ENCODE peak calls at places on chromosomes 1 and 21, in seven cellular contexts. One of them, this sample, is unnamed. For H3K9me3, the result is how much of the 10 kb centered on the place peaks cover.

GRCh38 chr1:202698276-202698675 is 12.0 kb downstream of the SYT2 start:
- DNase-seq in right lobe of liver: no peak
- DNase-seq in stomach: no peak
- DNase-seq in uterus: no peak
- DNase-seq in testis: no peak
- DNase-seq in A549: no peak
- DNase-seq in heart left ventricle: no peak
- DNase-seq in this sample: no peak

GRCh38 chr1:201186212-201186611 is 4.4 kb upstream of the IGFN1 start:
- DNase-seq in right lobe of liver: no peak
- DNase-seq in stomach: no peak
- DNase-seq in uterus: no peak
- DNase-seq in testis: no peak
- DNase-seq in A549: no peak
- DNase-seq in heart left ventricle: no peak
- DNase-seq in this sample: no peak

GRCh38 chr1:230785643-230786405 is 38.6 kb downstream of the CAPN9 start:
- DNase-seq in right lobe of liver: no peak
- DNase-seq in stomach: no peak
- DNase-seq in uterus: no peak
- DNase-seq in testis: no peak
- DNase-seq in A549: no peak
- DNase-seq in heart left ventricle: no peak
- DNase-seq in this sample: no peak

GRCh38 chr1:39701092-39701460 is 9.8 kb upstream of the HPCAL4 start:
- DNase-seq in right lobe of liver: peak
- DNase-seq in stomach: peak
- DNase-seq in uterus: peak
- DNase-seq in testis: peak
- DNase-seq in A549: no peak
- DNase-seq in heart left ventricle: no peak
- DNase-seq in this sample: no peak

GRCh38 chr1:156122519-156123355 is 8.2 kb downstream of the LMNA start:
- DNase-seq in right lobe of liver: peak
- DNase-seq in stomach: peak
- DNase-seq in uterus: peak
- DNase-seq in testis: peak
- DNase-seq in A549: peak
- DNase-seq in heart left ventricle: peak
- DNase-seq in this sample: no peak

GRCh38 chr1:201332616-201333335 is 44.7 kb downstream of the TNNT2 start:
- DNase-seq in right lobe of liver: no peak
- DNase-seq in stomach: no peak
- DNase-seq in uterus: no peak
- DNase-seq in testis: no peak
- DNase-seq in A549: no peak
- DNase-seq in heart left ventricle: peak
- DNase-seq in this sample: no peak

GRCh38 chr1:11714831-11715574 is 20.9 kb upstream of the AGTRAP start:
- DNase-seq in right lobe of liver: no peak
- DNase-seq in stomach: no peak
- DNase-seq in uterus: no peak
- DNase-seq in testis: no peak
- DNase-seq in A549: no peak
- DNase-seq in heart left ventricle: no peak
- DNase-seq in this sample: no peak

GRCh38 chr1:206716519-206717236 is 32.0 kb downstream of the MAPKAPK2 start:
- DNase-seq in right lobe of liver: no peak
- DNase-seq in stomach: no peak
- DNase-seq in uterus: no peak
- DNase-seq in testis: no peak
- DNase-seq in A549: no peak
- DNase-seq in heart left ventricle: no peak
- DNase-seq in this sample: no peak

GRCh38 chr1:208025036-208025435 is 114.1 kb upstream of the CD34 start:
- DNase-seq in right lobe of liver: no peak
- DNase-seq in stomach: no peak
- DNase-seq in uterus: peak
- DNase-seq in testis: no peak
- DNase-seq in A549: no peak
- DNase-seq in heart left ventricle: no peak
- DNase-seq in this sample: no peak

GRCh38 chr1:181704556-181704955 is 221.2 kb downstream of the CACNA1E start:
- DNase-seq in right lobe of liver: no peak
- DNase-seq in stomach: no peak
- DNase-seq in uterus: no peak
- DNase-seq in testis: no peak
- DNase-seq in A549: no peak
- DNase-seq in heart left ventricle: no peak
- DNase-seq in this sample: peak

GRCh38 chr1:204579681-204580080 is 63.5 kb downstream of the MDM4 start:
- DNase-seq in right lobe of liver: no peak
- DNase-seq in stomach: no peak
- DNase-seq in uterus: no peak
- DNase-seq in testis: no peak
- DNase-seq in A549: no peak
- DNase-seq in heart left ventricle: no peak
- DNase-seq in this sample: no peak
- H3K4me3 ChIP-seq in right lobe of liver: no peak
- H3K4me3 ChIP-seq in stomach: peak
- H3K4me3 ChIP-seq in uterus: no peak
- H3K4me3 ChIP-seq in testis: no peak
- H3K4me3 ChIP-seq in A549: no peak
- H3K4me3 ChIP-seq in heart left ventricle: no peak
- H3K4me3 ChIP-seq in this sample: peak

DNA sequence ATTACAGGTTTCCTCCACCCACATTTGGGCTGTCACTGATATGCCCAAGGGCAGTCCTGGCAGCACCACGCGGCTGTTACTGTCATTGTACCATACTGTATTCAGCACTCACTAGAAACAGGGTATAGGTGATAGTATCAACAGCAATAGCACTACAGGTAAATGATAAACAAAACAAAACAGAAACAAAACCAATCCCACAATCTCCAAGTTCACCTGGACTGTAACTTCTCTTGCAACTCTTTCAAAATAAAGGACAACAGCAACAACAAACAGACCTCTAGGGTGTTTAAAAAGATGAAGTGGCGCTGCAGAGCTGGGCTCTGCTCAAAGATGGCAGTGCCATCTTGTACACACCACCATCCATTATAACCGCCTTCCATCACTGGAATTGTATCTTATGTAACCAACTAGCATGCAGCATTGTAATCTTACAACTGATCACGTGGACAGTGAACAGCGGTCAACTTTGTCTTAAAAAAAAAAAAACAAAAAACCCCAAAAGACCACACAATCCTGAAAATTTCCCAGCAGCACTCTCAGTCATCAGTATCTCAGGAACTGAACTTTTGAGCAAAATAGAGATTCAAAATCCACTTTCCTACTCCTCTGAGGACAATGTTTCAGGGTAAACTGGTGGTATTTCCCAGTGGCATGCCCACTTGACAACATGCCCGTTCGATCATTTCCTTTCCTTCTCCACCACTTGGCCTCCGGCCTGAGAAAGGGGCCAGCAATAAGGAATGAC is 3.8 kb downstream of the IRF2BP2 start:
- DNase-seq in right lobe of liver: peak
- DNase-seq in stomach: peak
- DNase-seq in uterus: no peak
- DNase-seq in testis: no peak
- DNase-seq in A549: peak
- DNase-seq in heart left ventricle: peak
- DNase-seq in this sample: no peak
- TF ChIP-seq POLR2A in right lobe of liver: peak
- TF ChIP-seq POLR2A in stomach: no peak
- TF ChIP-seq POLR2A in uterus: peak
- TF ChIP-seq POLR2A in testis: no peak
- TF ChIP-seq POLR2A in A549: no peak
- TF ChIP-seq POLR2A in heart left ventricle: no peak
- TF ChIP-seq POLR2A in this sample: no peak

GRCh38 chr21:9741343-9741742 is 780.0 kb upstream of the TPTE start:
- DNase-seq in right lobe of liver: no peak
- DNase-seq in stomach: no peak
- DNase-seq in uterus: no peak
- DNase-seq in testis: no peak
- DNase-seq in A549: no peak
- DNase-seq in heart left ventricle: no peak
- DNase-seq in this sample: peak

GRCh38 chr21:9737871-9738520 is 783.4 kb upstream of the TPTE start:
- DNase-seq in right lobe of liver: no peak
- DNase-seq in stomach: no peak
- DNase-seq in uterus: no peak
- DNase-seq in testis: no peak
- DNase-seq in A549: no peak
- DNase-seq in heart left ventricle: no peak
- DNase-seq in this sample: peak

GRCh38 chr21:9735421-9735961 is 785.9 kb upstream of the TPTE start:
- DNase-seq in right lobe of liver: no peak
- DNase-seq in stomach: no peak
- DNase-seq in uterus: no peak
- DNase-seq in testis: no peak
- DNase-seq in A549: no peak
- DNase-seq in heart left ventricle: no peak
- DNase-seq in this sample: peak

GRCh38 chr21:9739240-9739639 is 782.1 kb upstream of the TPTE start:
- DNase-seq in right lobe of liver: no peak
- DNase-seq in stomach: no peak
- DNase-seq in uterus: no peak
- DNase-seq in testis: no peak
- DNase-seq in A549: no peak
- DNase-seq in heart left ventricle: no peak
- DNase-seq in this sample: peak

DNA sequence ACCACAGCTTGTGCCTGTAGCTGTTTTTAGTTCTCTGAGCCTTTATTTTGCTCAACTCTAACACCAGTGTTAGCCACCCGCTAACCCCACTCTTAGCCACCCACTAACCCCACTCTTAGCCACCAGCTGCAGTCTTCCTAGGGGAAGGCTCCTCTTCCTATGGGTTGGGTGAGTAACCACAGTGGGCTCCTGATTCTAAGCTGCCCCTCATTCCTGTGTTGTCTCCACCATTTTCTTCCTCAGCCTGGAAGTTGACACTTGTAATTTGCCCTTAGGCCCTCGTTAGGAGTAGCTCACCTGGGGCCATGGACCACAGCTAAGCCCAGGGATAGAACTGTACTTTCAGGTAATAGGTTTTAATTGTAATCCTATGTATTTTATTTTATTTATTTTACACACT is 782.9 kb upstream of the TPTE start:
- DNase-seq in right lobe of liver: no peak
- DNase-seq in stomach: no peak
- DNase-seq in uterus: no peak
- DNase-seq in testis: no peak
- DNase-seq in A549: no peak
- DNase-seq in heart left ventricle: no peak
- DNase-seq in this sample: peak
- H3K9me3 ChIP-seq in right lobe of liver: under half
- H3K9me3 ChIP-seq in stomach: under half
- H3K9me3 ChIP-seq in uterus: under half
- H3K9me3 ChIP-seq in testis: under half
- H3K9me3 ChIP-seq in A549: under half
- H3K9me3 ChIP-seq in heart left ventricle: under half
- H3K9me3 ChIP-seq in this sample: under half

DNA sequence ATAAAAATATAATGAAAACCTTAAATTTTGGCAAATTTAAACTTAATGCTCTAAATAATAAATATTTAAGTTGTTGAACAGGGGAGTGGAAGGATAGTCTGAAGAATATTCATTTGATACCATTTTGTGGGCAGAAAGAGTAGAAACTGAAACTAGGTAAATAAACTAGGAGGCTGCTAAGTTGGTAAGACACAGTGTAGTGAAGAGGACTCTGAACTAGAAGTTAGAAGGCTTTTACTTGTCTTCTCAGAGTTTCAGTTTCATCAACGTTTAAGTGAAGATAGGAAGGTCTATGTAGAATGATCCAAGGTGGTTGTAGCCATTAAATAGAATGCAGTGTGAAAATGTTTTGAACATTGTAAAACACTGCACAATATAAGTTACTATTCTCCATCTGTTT is 516.9 kb downstream of the AMY1C start:
- DNase-seq in right lobe of liver: no peak
- DNase-seq in stomach: no peak
- DNase-seq in uterus: no peak
- DNase-seq in testis: no peak
- DNase-seq in A549: no peak
- DNase-seq in heart left ventricle: no peak
- DNase-seq in this sample: no peak
- H3K4me3 ChIP-seq in right lobe of liver: no peak
- H3K4me3 ChIP-seq in stomach: no peak
- H3K4me3 ChIP-seq in uterus: no peak
- H3K4me3 ChIP-seq in testis: no peak
- H3K4me3 ChIP-seq in A549: no peak
- H3K4me3 ChIP-seq in heart left ventricle: no peak
- H3K4me3 ChIP-seq in this sample: no peak

GRCh38 chr21:37337179-37337578 is 29.4 kb upstream of the DYRK1A start:
- DNase-seq in right lobe of liver: no peak
- DNase-seq in stomach: no peak
- DNase-seq in uterus: no peak
- DNase-seq in testis: no peak
- DNase-seq in A549: no peak
- DNase-seq in heart left ventricle: no peak
- DNase-seq in this sample: no peak

GRCh38 chr21:37337831-37338230 is 28.7 kb upstream of the DYRK1A start:
- DNase-seq in right lobe of liver: no peak
- DNase-seq in stomach: no peak
- DNase-seq in uterus: no peak
- DNase-seq in testis: no peak
- DNase-seq in A549: no peak
- DNase-seq in heart left ventricle: no peak
- DNase-seq in this sample: no peak

GRCh38 chr21:37341254-37341960 is 25.2 kb upstream of the DYRK1A start:
- DNase-seq in right lobe of liver: no peak
- DNase-seq in stomach: no peak
- DNase-seq in uterus: no peak
- DNase-seq in testis: no peak
- DNase-seq in A549: no peak
- DNase-seq in heart left ventricle: no peak
- DNase-seq in this sample: no peak

GRCh38 chr21:37339527-37339889 is 27.1 kb upstream of the DYRK1A start:
- DNase-seq in right lobe of liver: no peak
- DNase-seq in stomach: no peak
- DNase-seq in uterus: no peak
- DNase-seq in testis: no peak
- DNase-seq in A549: no peak
- DNase-seq in heart left ventricle: no peak
- DNase-seq in this sample: no peak

GRCh38 chr21:37338671-37339526 is 27.7 kb upstream of the DYRK1A start:
- DNase-seq in right lobe of liver: no peak
- DNase-seq in stomach: no peak
- DNase-seq in uterus: peak
- DNase-seq in testis: no peak
- DNase-seq in A549: peak
- DNase-seq in heart left ventricle: peak
- DNase-seq in this sample: no peak
- TF ChIP-seq POLR2A in right lobe of liver: no peak
- TF ChIP-seq POLR2A in stomach: no peak
- TF ChIP-seq POLR2A in uterus: no peak
- TF ChIP-seq POLR2A in testis: no peak
- TF ChIP-seq POLR2A in A549: no peak
- TF ChIP-seq POLR2A in heart left ventricle: no peak
- TF ChIP-seq POLR2A in this sample: no peak